ENCODE peak calls at places on chromosomes 16 and 17, in five cellular contexts. S is thoracic aorta; C is SHP77; W is head of caudate nucleus; K is naive thymus-derived CD4-positive, alpha-beta T cell. U is an unnamed sample.

GRCh38 chr16:13229039-13229438 is 327.6 kb downstream of the SHISA9 start:
- DNase-seq in S (no peak), C (no peak), W (no peak), K (no peak), U (no peak)

GRCh38 chr16:1010815-1011214 is 29.2 kb downstream of the SOX8 start:
- DNase-seq in S (no peak), C (no peak), W (no peak), K (no peak), U (no peak)

GRCh38 chr17:35743911-35744328 is 9.1 kb downstream of the GAS2L2 start:
- DNase-seq in S (no peak), C (no peak), W (no peak), K (no peak), U (peak)

GRCh38 chr17:62724398-62725146 is 83.5 kb downstream of the MARCHF10 start:
- DNase-seq in S (no peak), C (no peak), W (peak), K (peak), U (peak)

GRCh38 chr17:33142703-33143299 is 150.3 kb downstream of the ASIC2 start:
- DNase-seq in S (no peak), C (no peak), W (no peak), K (no peak), U (peak)

GRCh38 chr17:37605081-37605480 is 4.1 kb downstream of the SYNRG start:
- DNase-seq in S (no peak), C (no peak), W (no peak), K (no peak), U (peak)

GRCh38 chr17:77829871-77830799 is 128.4 kb upstream of the TNRC6C start:
- DNase-seq in S (peak), C (no peak), W (peak), K (no peak), U (peak)

GRCh38 chr17:55734128-55734781 is 11.6 kb upstream of the TMEM100 start:
- DNase-seq in S (no peak), C (peak), W (no peak), K (no peak), U (peak)

GRCh38 chr17:2233441-2233947 is 70.1 kb downstream of the SMG6 start:
- DNase-seq in S (peak), C (no peak), W (no peak), K (no peak), U (peak)

GRCh38 chr16:12260647-12261262 is 284.2 kb downstream of the SNX29 start:
- DNase-seq in S (no peak), C (peak), W (no peak), K (no peak), U (no peak)

GRCh38 chr16:66364117-66364958 is 2.2 kb upstream of the CDH5 start:
- DNase-seq in S (no peak), C (no peak), W (no peak), K (no peak), U (peak)

GRCh38 chr16:46996391-46996790 is 22.9 kb upstream of the DNAJA2 start:
- DNase-seq in S (no peak), C (no peak), W (no peak), K (no peak), U (no peak)

GRCh38 chr17:42399121-42399520 is 10.9 kb upstream of the STAT3 start:
- DNase-seq in S (no peak), C (no peak), W (no peak), K (no peak), U (no peak)

GRCh38 chr17:300881-301280 is 51.7 kb downstream of the RPH3AL start:
- DNase-seq in S (no peak), C (no peak), W (no peak), K (no peak), U (no peak)

GRCh38 chr17:3859895-3860294 is 13.8 kb upstream of the NCBP3 start:
- DNase-seq in S (no peak), C (no peak), W (no peak), K (no peak), U (no peak)

GRCh38 chr17:17721140-17721668 is 39.9 kb downstream of the RAI1 start:
- DNase-seq in S (no peak), C (no peak), W (no peak), K (no peak), U (no peak)

GRCh38 chr17:7413346-7413985 is 5.8 kb downstream of the NLGN2 start:
- DNase-seq in S (no peak), C (no peak), W (no peak), K (no peak), U (peak)

GRCh38 chr17:83193336-83194188 is 114.2 kb downstream of the METRNL start:
- DNase-seq in S (no peak), C (no peak), W (no peak), K (no peak), U (peak)

GRCh38 chr17:4555863-4556646 is 871 bp upstream of the MYBBP1A start:
- DNase-seq in S (no peak), C (no peak), W (peak), K (no peak), U (no peak)

GRCh38 chr17:28889996-28890395 is 7.5 kb downstream of the FLOT2 start:
- DNase-seq in S (no peak), C (no peak), W (no peak), K (no peak), U (no peak)